ENCODE peak calls at places on chromosomes 5 and 9, in five cellular contexts. D, H, L, A and E are unnamed samples.

GRCh38 chr5:133565993-133566392 is 46.3 kb downstream of the FSTL4 start:
- DNase-seq in L (no peak), A (no peak), H (no peak), D (peak; percentile 18), E (no peak)

GRCh38 chr5:6545036-6545693 is 87.7 kb downstream of the NSUN2 start:
- DNase-seq in H (no peak), L (no peak), D (no peak), A (no peak), E (no peak)

GRCh38 chr5:168822745-168823281 is 243.6 kb upstream of the PANK3 start:
- DNase-seq in A (no peak), L (no peak), D (peak; percentile 1), H (no peak), E (no peak)

GRCh38 chr5:91651704-91652103 is 268.6 kb upstream of the ARRDC3 start:
- DNase-seq in L (no peak), H (no peak), D (no peak), A (no peak), E (no peak)

GRCh38 chr5:88734191-88734640 is 148.8 kb downstream of the MEF2C start:
- DNase-seq in A (no peak), H (no peak), D (no peak), L (peak; percentile 36), E (peak; percentile 65)

GRCh38 chr9:18429065-18429464 is 44.9 kb upstream of the ADAMTSL1 start:
- DNase-seq in L (no peak), H (no peak), D (peak; percentile 75), A (no peak), E (no peak)

GRCh38 chr9:21558079-21558478 is 76.0 kb upstream of the IFNE start:
- DNase-seq in H (no peak), L (no peak), A (no peak), D (no peak), E (no peak)

GRCh38 chr9:95264954-95265615 is 52.4 kb downstream of the FANCC start:
- DNase-seq in L (no peak), H (no peak), D (peak; percentile 75), A (no peak), E (no peak)

GRCh38 chr5:14552017-14552416 is 29.6 kb upstream of the OTULINL start:
- DNase-seq in L (no peak), A (no peak), H (no peak), D (no peak), E (no peak)

GRCh38 chr9:100213730-100214477 is 114.9 kb downstream of the INVS start:
- DNase-seq in D (peak; percentile 88), L (no peak), H (no peak), A (no peak), E (no peak)

GRCh38 chr5:98891591-98891990 is 37.2 kb downstream of the CHD1 start:
- DNase-seq in D (no peak), A (no peak), L (no peak), H (no peak), E (no peak)

GRCh38 chr5:150598821-150599273 is 41.6 kb upstream of the SYNPO start:
- DNase-seq in L (no peak), H (no peak), D (no peak), A (no peak), E (no peak)

GRCh38 chr9:93112864-93113389 is 16.9 kb downstream of the CARD19 start:
- DNase-seq in L (no peak), H (no peak), D (no peak), A (no peak), E (no peak)

GRCh38 chr5:93342563-93343061 is 238.4 kb downstream of the NR2F1-AS1 start:
- DNase-seq in H (no peak), A (no peak), D (no peak), L (no peak), E (no peak)

GRCh38 chr5:108437425-108437824 is 55.5 kb upstream of the FBXL17 start:
- DNase-seq in L (no peak), H (no peak), A (no peak), D (no peak), E (no peak)

GRCh38 chr9:93112116-93112863 is 16.3 kb downstream of the CARD19 start:
- DNase-seq in A (no peak), D (no peak), H (no peak), L (no peak), E (no peak)

GRCh38 chr5:82159014-82159413 is 119.1 kb downstream of the RPS23 start:
- DNase-seq in H (no peak), L (no peak), A (peak; percentile 53), D (peak; percentile 65), E (no peak)

GRCh38 chr5:38540348-38540747 is 16.1 kb downstream of the LIFR start:
- DNase-seq in L (no peak), A (no peak), H (no peak), D (no peak), E (no peak)

GRCh38 chr5:18807256-18808193 is 1173.3 kb downstream of the TAF11L14 start:
- DNase-seq in L (no peak), H (no peak), D (no peak), A (no peak), E (no peak)

GRCh38 chr5:145946112-145946861 is 9.9 kb downstream of the SH3RF2 start:
- DNase-seq in H (no peak), D (peak; percentile 84), A (peak; percentile 95), L (no peak), E (no peak)

GRCh38 chr9:129113645-129114304 is 2.6 kb downstream of the PTPA start:
- DNase-seq in A (no peak), H (no peak), D (no peak), L (no peak), E (no peak)

GRCh38 chr5:72032769-72033168 is 74.5 kb upstream of the MAP1B start:
- DNase-seq in A (no peak), D (no peak), H (no peak), L (no peak), E (no peak)

DNA sequence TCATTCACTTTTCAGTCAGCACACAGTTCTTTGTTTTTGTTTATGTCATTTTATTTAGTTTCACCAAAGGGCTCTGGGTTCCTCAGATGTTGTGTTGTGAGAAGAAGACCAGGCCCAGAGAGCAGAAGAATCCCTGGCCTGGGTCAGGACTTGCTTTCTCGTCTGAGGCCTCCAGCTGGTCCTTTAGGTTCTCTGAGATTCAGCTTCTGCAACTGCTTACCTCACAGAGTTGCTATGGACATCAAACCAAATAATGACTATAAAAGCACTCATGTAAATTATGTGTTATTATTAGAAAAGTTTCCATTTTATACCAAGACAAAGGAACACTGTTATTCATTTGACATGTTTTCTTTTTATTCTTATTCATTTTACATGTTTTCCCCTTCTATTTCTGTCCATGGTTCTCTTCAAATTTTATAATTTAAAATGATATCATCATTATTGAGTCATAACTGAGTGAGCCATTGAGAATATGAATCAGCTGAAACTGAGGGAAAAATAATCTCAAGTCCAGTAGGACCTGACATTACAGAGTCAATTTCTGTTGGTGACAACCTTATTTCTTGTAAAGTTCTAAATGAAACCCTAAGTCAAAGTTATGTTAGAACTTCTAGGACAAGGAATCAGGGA is 44.0 kb upstream of the GLRX start:
- DNase-seq in D (peak; percentile 65), L (no peak), A (no peak), H (no peak), E (no peak)
- H3K4me1 ChIP-seq in D (peaks cover 29% of the 10 kb centered on the region), L (peaks cover 49% of the 10 kb centered on the region), A (peaks cover 6% of the 10 kb centered on the region), H (no peaks in the 10 kb centered on the region), E (peaks cover 6% of the 10 kb centered on the region)

GRCh38 chr9:132240860-132241482 is 79.1 kb downstream of the NTNG2 start:
- DNase-seq in D (peak; percentile 85), L (peak; percentile 98), H (peak; percentile 90), A (peak; percentile 93), E (peak; percentile 98)
- TF ChIP-seq POLR2A in D (no peak), L (peak; percentile 27), H (no peak), A (no peak), E (peak; percentile 21)

GRCh38 chr5:483434-484184 is 40.6 kb downstream of the EXOC3 start:
- DNase-seq in L (no peak), D (no peak), H (no peak), A (no peak), E (no peak)
- H3K27me3 ChIP-seq in L (peaks cover 67% of the 10 kb centered on the region), D (peaks cover 3% of the 10 kb centered on the region), H (no peaks in the 10 kb centered on the region), A (no peaks in the 10 kb centered on the region), E (no peaks in the 10 kb centered on the region)

GRCh38 chr9:125637264-125637663 is 69.7 kb downstream of the MAPKAP1 start:
- DNase-seq in D (no peak), L (no peak), H (no peak), A (no peak), E (no peak)
- H3K4me1 ChIP-seq in D (peaks cover 7% of the 10 kb centered on the region), L (peaks cover 27% of the 10 kb centered on the region), H (no peaks in the 10 kb centered on the region), A (peaks cover 20% of the 10 kb centered on the region), E (peaks cover 29% of the 10 kb centered on the region)

GRCh38 chr5:140109050-140109817 is 4.7 kb upstream of the PURA start:
- DNase-seq in L (no peak), H (no peak), A (no peak), D (peak; percentile 61), E (peak; percentile 19)

GRCh38 chr5:140106805-140107311 is 7.1 kb upstream of the PURA start:
- DNase-seq in A (no peak), D (no peak), H (no peak), L (no peak), E (no peak)

GRCh38 chr5:140106101-140106500 is 7.8 kb upstream of the PURA start:
- DNase-seq in L (no peak), H (no peak), A (no peak), D (no peak), E (no peak)

GRCh38 chr5:140108093-140109049 is 5.5 kb upstream of the PURA start:
- DNase-seq in D (no peak), A (no peak), H (no peak), L (peak; percentile 90), E (peak; percentile 59)

DNA sequence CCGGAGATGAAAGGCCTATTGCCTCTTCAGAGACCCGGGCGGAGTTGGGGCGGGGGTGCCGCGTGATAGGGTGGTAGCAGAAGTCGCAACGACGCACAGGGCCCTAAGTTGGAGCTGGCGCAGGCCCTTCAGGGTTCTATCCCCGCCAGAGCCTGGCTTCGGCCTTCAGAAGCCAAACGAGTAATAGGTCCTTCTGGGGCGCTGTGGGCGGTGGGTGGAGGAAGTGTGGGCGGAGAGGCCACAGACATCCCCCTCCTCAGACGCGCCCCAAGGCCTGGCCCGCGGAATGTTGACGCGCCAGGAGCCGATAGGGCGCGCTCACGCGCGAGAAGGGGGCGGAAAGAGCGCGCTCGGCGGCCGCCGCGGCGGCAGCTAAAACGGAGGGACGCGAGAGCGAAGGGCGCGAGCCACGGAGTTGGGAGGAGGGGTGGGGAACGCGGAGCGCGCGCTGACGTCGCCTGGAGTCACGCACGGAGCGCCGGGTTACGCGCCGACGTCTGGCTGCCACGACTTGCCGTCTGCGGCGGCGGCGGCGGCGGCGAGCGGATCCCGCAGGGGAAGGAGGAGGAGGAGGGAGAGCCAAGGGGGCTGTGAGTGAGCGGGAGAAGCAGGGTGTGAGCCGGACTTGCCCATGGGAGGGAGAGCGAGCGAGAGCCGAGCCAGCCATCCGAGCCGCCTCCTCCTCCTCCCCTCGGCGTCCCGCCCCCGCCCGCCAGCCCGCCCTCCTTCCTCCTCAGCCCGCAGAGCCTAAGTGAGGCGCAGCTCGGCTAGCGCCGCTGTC is 6.4 kb upstream of the PURA start:
- DNase-seq in A (peak; percentile 88), H (peak; percentile 79), D (peak; percentile 93), L (peak; percentile 95), E (peak; percentile 87)
- TF ChIP-seq POLR2A in A (peak; percentile 64), H (peak; percentile 64), D (peak; percentile 69), L (peak; percentile 86), E (peak; percentile 83)

GRCh38 chr9:131308906-131309305 is 19.4 kb downstream of the PLPP7 start:
- DNase-seq in L (no peak), H (no peak), A (no peak), D (no peak), E (no peak)
- H3K27me3 ChIP-seq in L (no peaks in the 10 kb centered on the region), H (no peaks in the 10 kb centered on the region), A (no peaks in the 10 kb centered on the region), D (peaks cover 11% of the 10 kb centered on the region), E (no peaks in the 10 kb centered on the region)